ENCODE peak calls at places on chromosome 7, in nine cellular contexts. One of them, this sample, is unnamed.

GRCh38 chr7:30894866-30895408 is 16.7 kb upstream of the AQP1 start:
- DNase-seq in NCI-H1930: no peak
- DNase-seq in OCI-LY7: no peak
- DNase-seq in A549: no peak
- DNase-seq in IMR-90: no peak
- DNase-seq in NCI-H1436: peak; percentile 10
- DNase-seq in stimulated activated CD4-positive, alpha-beta T cell treated with anti-CD3 and anti-CD28 coated beads, Interleukin-1b, Interleukin-23, amount 100 ng/mL, for 24 hours: no peak
- DNase-seq in NCI-H1105: no peak
- DNase-seq in HS-5: no peak
- DNase-seq in this sample: no peak

GRCh38 chr7:47677664-47678063 is 95.8 kb upstream of the TNS3 start:
- DNase-seq in NCI-H1930: no peak
- DNase-seq in OCI-LY7: no peak
- DNase-seq in A549: no peak
- DNase-seq in IMR-90: no peak
- DNase-seq in NCI-H1436: no peak
- DNase-seq in stimulated activated CD4-positive, alpha-beta T cell treated with anti-CD3 and anti-CD28 coated beads, Interleukin-1b, Interleukin-23, amount 100 ng/mL, for 24 hours: no peak
- DNase-seq in NCI-H1105: no peak
- DNase-seq in HS-5: no peak
- DNase-seq in this sample: no peak

GRCh38 chr7:123366991-123367390 is 167.2 kb upstream of the SLC13A1 start:
- DNase-seq in NCI-H1930: no peak
- DNase-seq in OCI-LY7: no peak
- DNase-seq in A549: no peak
- DNase-seq in IMR-90: no peak
- DNase-seq in NCI-H1436: no peak
- DNase-seq in stimulated activated CD4-positive, alpha-beta T cell treated with anti-CD3 and anti-CD28 coated beads, Interleukin-1b, Interleukin-23, amount 100 ng/mL, for 24 hours: no peak
- DNase-seq in NCI-H1105: peak; percentile 53
- DNase-seq in HS-5: no peak
- DNase-seq in this sample: no peak

GRCh38 chr7:112160130-112160770 is 45.9 kb downstream of the DOCK4 start:
- DNase-seq in NCI-H1930: no peak
- DNase-seq in OCI-LY7: no peak
- DNase-seq in A549: peak; percentile 22
- DNase-seq in IMR-90: peak; percentile 61
- DNase-seq in NCI-H1436: no peak
- DNase-seq in stimulated activated CD4-positive, alpha-beta T cell treated with anti-CD3 and anti-CD28 coated beads, Interleukin-1b, Interleukin-23, amount 100 ng/mL, for 24 hours: no peak
- DNase-seq in NCI-H1105: no peak
- DNase-seq in HS-5: no peak
- DNase-seq in this sample: no peak

GRCh38 chr7:101124376-101125056 is 2.4 kb upstream of the SERPINE1 start:
- DNase-seq in NCI-H1930: no peak
- DNase-seq in OCI-LY7: no peak
- DNase-seq in A549: peak; percentile 76
- DNase-seq in IMR-90: peak; percentile 88
- DNase-seq in NCI-H1436: no peak
- DNase-seq in stimulated activated CD4-positive, alpha-beta T cell treated with anti-CD3 and anti-CD28 coated beads, Interleukin-1b, Interleukin-23, amount 100 ng/mL, for 24 hours: no peak
- DNase-seq in NCI-H1105: no peak
- DNase-seq in HS-5: no peak
- DNase-seq in this sample: no peak

GRCh38 chr7:150755473-150756099 is 18.4 kb downstream of the GIMAP5 start:
- DNase-seq in NCI-H1930: no peak
- DNase-seq in OCI-LY7: no peak
- DNase-seq in A549: no peak
- DNase-seq in IMR-90: no peak
- DNase-seq in NCI-H1436: no peak
- DNase-seq in stimulated activated CD4-positive, alpha-beta T cell treated with anti-CD3 and anti-CD28 coated beads, Interleukin-1b, Interleukin-23, amount 100 ng/mL, for 24 hours: no peak
- DNase-seq in NCI-H1105: no peak
- DNase-seq in HS-5: no peak
- DNase-seq in this sample: no peak

GRCh38 chr7:81594767-81595166 is 175.1 kb downstream of the HGF start:
- DNase-seq in NCI-H1930: no peak
- DNase-seq in OCI-LY7: no peak
- DNase-seq in A549: no peak
- DNase-seq in IMR-90: peak; percentile 40
- DNase-seq in NCI-H1436: no peak
- DNase-seq in stimulated activated CD4-positive, alpha-beta T cell treated with anti-CD3 and anti-CD28 coated beads, Interleukin-1b, Interleukin-23, amount 100 ng/mL, for 24 hours: no peak
- DNase-seq in NCI-H1105: no peak
- DNase-seq in HS-5: no peak
- DNase-seq in this sample: no peak

GRCh38 chr7:2937701-2938513 is 93.8 kb upstream of the GNA12 start:
- DNase-seq in NCI-H1930: no peak
- DNase-seq in OCI-LY7: no peak
- DNase-seq in A549: no peak
- DNase-seq in IMR-90: no peak
- DNase-seq in NCI-H1436: no peak
- DNase-seq in stimulated activated CD4-positive, alpha-beta T cell treated with anti-CD3 and anti-CD28 coated beads, Interleukin-1b, Interleukin-23, amount 100 ng/mL, for 24 hours: no peak
- DNase-seq in NCI-H1105: no peak
- DNase-seq in HS-5: no peak
- DNase-seq in this sample: no peak

GRCh38 chr7:127976056-127976455 is 55.2 kb downstream of the LRRC4 start:
- DNase-seq in NCI-H1930: no peak
- DNase-seq in OCI-LY7: no peak
- DNase-seq in A549: no peak
- DNase-seq in IMR-90: no peak
- DNase-seq in NCI-H1436: no peak
- DNase-seq in stimulated activated CD4-positive, alpha-beta T cell treated with anti-CD3 and anti-CD28 coated beads, Interleukin-1b, Interleukin-23, amount 100 ng/mL, for 24 hours: no peak
- DNase-seq in NCI-H1105: peak; percentile 2
- DNase-seq in HS-5: no peak
- DNase-seq in this sample: peak; percentile 30

GRCh38 chr7:81501220-81501619 is 268.6 kb downstream of the HGF start:
- DNase-seq in NCI-H1930: peak; percentile 23
- DNase-seq in OCI-LY7: peak; percentile 1
- DNase-seq in A549: no peak
- DNase-seq in IMR-90: peak; percentile 81
- DNase-seq in NCI-H1436: no peak
- DNase-seq in stimulated activated CD4-positive, alpha-beta T cell treated with anti-CD3 and anti-CD28 coated beads, Interleukin-1b, Interleukin-23, amount 100 ng/mL, for 24 hours: no peak
- DNase-seq in NCI-H1105: no peak
- DNase-seq in HS-5: no peak
- DNase-seq in this sample: no peak

GRCh38 chr7:11436773-11437524 is 395.0 kb downstream of the THSD7A start:
- DNase-seq in NCI-H1930: no peak
- DNase-seq in OCI-LY7: no peak
- DNase-seq in A549: no peak
- DNase-seq in IMR-90: no peak
- DNase-seq in NCI-H1436: no peak
- DNase-seq in stimulated activated CD4-positive, alpha-beta T cell treated with anti-CD3 and anti-CD28 coated beads, Interleukin-1b, Interleukin-23, amount 100 ng/mL, for 24 hours: no peak
- DNase-seq in NCI-H1105: no peak
- DNase-seq in HS-5: no peak
- DNase-seq in this sample: no peak

GRCh38 chr7:123624527-123625183 is 23.0 kb downstream of the ASB15 start:
- DNase-seq in NCI-H1930: no peak
- DNase-seq in OCI-LY7: peak; percentile 67
- DNase-seq in A549: peak; percentile 48
- DNase-seq in IMR-90: peak; percentile 25
- DNase-seq in NCI-H1436: no peak
- DNase-seq in stimulated activated CD4-positive, alpha-beta T cell treated with anti-CD3 and anti-CD28 coated beads, Interleukin-1b, Interleukin-23, amount 100 ng/mL, for 24 hours: peak; percentile 41
- DNase-seq in NCI-H1105: no peak
- DNase-seq in HS-5: no peak
- DNase-seq in this sample: peak; percentile 56

GRCh38 chr7:34837826-34838225 is 179.8 kb downstream of the NPSR1 start:
- DNase-seq in NCI-H1930: no peak
- DNase-seq in OCI-LY7: no peak
- DNase-seq in A549: no peak
- DNase-seq in IMR-90: no peak
- DNase-seq in NCI-H1436: no peak
- DNase-seq in stimulated activated CD4-positive, alpha-beta T cell treated with anti-CD3 and anti-CD28 coated beads, Interleukin-1b, Interleukin-23, amount 100 ng/mL, for 24 hours: no peak
- DNase-seq in NCI-H1105: no peak
- DNase-seq in HS-5: no peak
- DNase-seq in this sample: no peak

GRCh38 chr7:92421676-92422435 is 25.4 kb upstream of the GATAD1 start:
- DNase-seq in NCI-H1930: no peak
- DNase-seq in OCI-LY7: peak; percentile 12
- DNase-seq in A549: no peak
- DNase-seq in IMR-90: peak; percentile 15
- DNase-seq in NCI-H1436: peak; percentile 36
- DNase-seq in stimulated activated CD4-positive, alpha-beta T cell treated with anti-CD3 and anti-CD28 coated beads, Interleukin-1b, Interleukin-23, amount 100 ng/mL, for 24 hours: no peak
- DNase-seq in NCI-H1105: peak; percentile 30
- DNase-seq in HS-5: no peak
- DNase-seq in this sample: no peak

GRCh38 chr7:121153995-121154394 is 165.5 kb downstream of the CPED1 start:
- DNase-seq in NCI-H1930: no peak
- DNase-seq in OCI-LY7: no peak
- DNase-seq in A549: no peak
- DNase-seq in IMR-90: no peak
- DNase-seq in NCI-H1436: no peak
- DNase-seq in stimulated activated CD4-positive, alpha-beta T cell treated with anti-CD3 and anti-CD28 coated beads, Interleukin-1b, Interleukin-23, amount 100 ng/mL, for 24 hours: no peak
- DNase-seq in NCI-H1105: no peak
- DNase-seq in HS-5: no peak
- DNase-seq in this sample: no peak

GRCh38 chr7:4010206-4010605 is 671.9 kb upstream of the FOXK1 start:
- DNase-seq in NCI-H1930: no peak
- DNase-seq in OCI-LY7: no peak
- DNase-seq in A549: no peak
- DNase-seq in IMR-90: no peak
- DNase-seq in NCI-H1436: no peak
- DNase-seq in stimulated activated CD4-positive, alpha-beta T cell treated with anti-CD3 and anti-CD28 coated beads, Interleukin-1b, Interleukin-23, amount 100 ng/mL, for 24 hours: no peak
- DNase-seq in NCI-H1105: no peak
- DNase-seq in HS-5: no peak
- DNase-seq in this sample: no peak

GRCh38 chr7:77657427-77658331 is 38.6 kb upstream of the RSBN1L start:
- DNase-seq in NCI-H1930: peak; percentile 68
- DNase-seq in OCI-LY7: peak; percentile 74
- DNase-seq in A549: peak; percentile 32
- DNase-seq in IMR-90: peak; percentile 43
- DNase-seq in NCI-H1436: peak; percentile 23
- DNase-seq in stimulated activated CD4-positive, alpha-beta T cell treated with anti-CD3 and anti-CD28 coated beads, Interleukin-1b, Interleukin-23, amount 100 ng/mL, for 24 hours: no peak
- DNase-seq in NCI-H1105: peak; percentile 65
- DNase-seq in HS-5: no peak
- DNase-seq in this sample: peak; percentile 21

GRCh38 chr7:152760384-152761115 is 998 bp downstream of the ACTR3B start:
- DNase-seq in NCI-H1930: no peak
- DNase-seq in OCI-LY7: no peak
- DNase-seq in A549: no peak
- DNase-seq in IMR-90: peak; percentile 24
- DNase-seq in NCI-H1436: no peak
- DNase-seq in stimulated activated CD4-positive, alpha-beta T cell treated with anti-CD3 and anti-CD28 coated beads, Interleukin-1b, Interleukin-23, amount 100 ng/mL, for 24 hours: no peak
- DNase-seq in NCI-H1105: no peak
- DNase-seq in HS-5: no peak
- DNase-seq in this sample: no peak

GRCh38 chr7:66118603-66119002 is 4.0 kb downstream of the CRCP start:
- DNase-seq in NCI-H1930: no peak
- DNase-seq in OCI-LY7: no peak
- DNase-seq in A549: no peak
- DNase-seq in IMR-90: no peak
- DNase-seq in NCI-H1436: no peak
- DNase-seq in stimulated activated CD4-positive, alpha-beta T cell treated with anti-CD3 and anti-CD28 coated beads, Interleukin-1b, Interleukin-23, amount 100 ng/mL, for 24 hours: no peak
- DNase-seq in NCI-H1105: no peak
- DNase-seq in HS-5: no peak
- DNase-seq in this sample: no peak

GRCh38 chr7:157545681-157546060 is 208.9 kb downstream of the DNAJB6 start:
- DNase-seq in NCI-H1930: no peak
- DNase-seq in OCI-LY7: no peak
- DNase-seq in A549: no peak
- DNase-seq in IMR-90: no peak
- DNase-seq in NCI-H1436: no peak
- DNase-seq in stimulated activated CD4-positive, alpha-beta T cell treated with anti-CD3 and anti-CD28 coated beads, Interleukin-1b, Interleukin-23, amount 100 ng/mL, for 24 hours: no peak
- DNase-seq in NCI-H1105: no peak
- DNase-seq in HS-5: no peak
- DNase-seq in this sample: no peak

GRCh38 chr7:137958593-137959431 is 43.1 kb downstream of the CREB3L2 start:
- DNase-seq in NCI-H1930: no peak
- DNase-seq in OCI-LY7: no peak
- DNase-seq in A549: no peak
- DNase-seq in IMR-90: no peak
- DNase-seq in NCI-H1436: no peak
- DNase-seq in stimulated activated CD4-positive, alpha-beta T cell treated with anti-CD3 and anti-CD28 coated beads, Interleukin-1b, Interleukin-23, amount 100 ng/mL, for 24 hours: no peak
- DNase-seq in NCI-H1105: no peak
- DNase-seq in HS-5: no peak
- DNase-seq in this sample: no peak

GRCh38 chr7:64882341-64883112 is 20.5 kb upstream of the ZNF273 start:
- DNase-seq in NCI-H1930: no peak
- DNase-seq in OCI-LY7: no peak
- DNase-seq in A549: no peak
- DNase-seq in IMR-90: no peak
- DNase-seq in NCI-H1436: no peak
- DNase-seq in stimulated activated CD4-positive, alpha-beta T cell treated with anti-CD3 and anti-CD28 coated beads, Interleukin-1b, Interleukin-23, amount 100 ng/mL, for 24 hours: no peak
- DNase-seq in NCI-H1105: no peak
- DNase-seq in HS-5: no peak
- DNase-seq in this sample: no peak

GRCh38 chr7:117873056-117873932 is at the start of gene CTTNBP2:
- DNase-seq in NCI-H1930: peak; percentile 32
- DNase-seq in OCI-LY7: no peak
- DNase-seq in A549: peak; percentile 21
- DNase-seq in IMR-90: peak; percentile 59
- DNase-seq in NCI-H1436: no peak
- DNase-seq in stimulated activated CD4-positive, alpha-beta T cell treated with anti-CD3 and anti-CD28 coated beads, Interleukin-1b, Interleukin-23, amount 100 ng/mL, for 24 hours: no peak
- DNase-seq in NCI-H1105: peak; percentile 29
- DNase-seq in HS-5: peak; percentile 4
- DNase-seq in this sample: peak; percentile 43

GRCh38 chr7:79272066-79272669 is 181.3 kb downstream of the MAGI2 start:
- DNase-seq in NCI-H1930: peak; percentile 54
- DNase-seq in OCI-LY7: peak; percentile 44
- DNase-seq in A549: peak; percentile 18
- DNase-seq in IMR-90: peak; percentile 70
- DNase-seq in NCI-H1436: no peak
- DNase-seq in stimulated activated CD4-positive, alpha-beta T cell treated with anti-CD3 and anti-CD28 coated beads, Interleukin-1b, Interleukin-23, amount 100 ng/mL, for 24 hours: no peak
- DNase-seq in NCI-H1105: peak; percentile 24
- DNase-seq in HS-5: no peak
- DNase-seq in this sample: no peak

GRCh38 chr7:157469181-157470016 is 132.6 kb downstream of the DNAJB6 start:
- DNase-seq in NCI-H1930: no peak
- DNase-seq in OCI-LY7: no peak
- DNase-seq in A549: no peak
- DNase-seq in IMR-90: no peak
- DNase-seq in NCI-H1436: no peak
- DNase-seq in stimulated activated CD4-positive, alpha-beta T cell treated with anti-CD3 and anti-CD28 coated beads, Interleukin-1b, Interleukin-23, amount 100 ng/mL, for 24 hours: no peak
- DNase-seq in NCI-H1105: no peak
- DNase-seq in HS-5: no peak
- DNase-seq in this sample: no peak